ENCODE peak calls at places on chromosomes 6 and 20, in eight cellular contexts. T is EL, Q is M059J, V is endodermal cell, X is substantia nigra, D is left lung, G is HFFc6, J is brain microvascular endothelial cell. M is an unnamed sample.

GRCh38 chr20:56345911-56346310 is 12.9 kb upstream of the FAM210B start:
- DNase-seq in T (no peak), Q (no peak), V (no peak), X (no peak), D (no peak), G (no peak), J (no peak), M (no peak)

GRCh38 chr20:40435146-40435545 is 253.9 kb downstream of the MAFB start:
- DNase-seq in T (no peak), Q (no peak), V (no peak), X (no peak), D (no peak), G (no peak), J (no peak), M (no peak)

GRCh38 chr6:300026-300425 is 7.7 kb downstream of the DUSP22 start:
- DNase-seq in T (no peak), Q (no peak), V (no peak), X (no peak), D (no peak), G (no peak), J (no peak), M (no peak)

GRCh38 chr6:111692327-111693164 is 86.9 kb upstream of the TRAF3IP2 start:
- DNase-seq in T (no peak), Q (no peak), V (peak), X (no peak), D (peak), G (no peak), J (no peak), M (no peak)

GRCh38 chr6:112883095-112883494 is 536.0 kb downstream of the RFPL4B start:
- DNase-seq in T (no peak), Q (peak), V (no peak), X (no peak), D (no peak), G (peak), J (no peak), M (no peak)

GRCh38 chr20:5364997-5365597 is 48.3 kb upstream of the PROKR2 start:
- DNase-seq in T (peak), Q (peak), V (no peak), X (no peak), D (no peak), G (peak), J (peak), M (no peak)

GRCh38 chr6:139530551-139530950 is 156.1 kb upstream of the CITED2 start:
- DNase-seq in T (no peak), Q (peak), V (no peak), X (no peak), D (no peak), G (no peak), J (no peak), M (no peak)

GRCh38 chr6:124356276-124356810 is 552.7 kb downstream of the NKAIN2 start:
- DNase-seq in T (no peak), Q (no peak), V (no peak), X (no peak), D (no peak), G (no peak), J (no peak), M (no peak)

GRCh38 chr20:50392138-50392866 is 117.9 kb upstream of the PTPN1 start:
- DNase-seq in T (no peak), Q (peak), V (no peak), X (no peak), D (no peak), G (no peak), J (no peak), M (no peak)

GRCh38 chr6:65075705-65076104 is 631.3 kb downstream of the EYS start:
- DNase-seq in T (no peak), Q (no peak), V (no peak), X (no peak), D (no peak), G (no peak), J (no peak), M (no peak)

GRCh38 chr20:37521091-37521771 is at the start of gene NNAT:
- DNase-seq in T (no peak), Q (no peak), V (no peak), X (no peak), D (no peak), G (no peak), J (no peak), M (peak)

GRCh38 chr6:152380351-152380767 is 256.8 kb downstream of the SYNE1 start:
- DNase-seq in T (peak), Q (peak), V (no peak), X (no peak), D (no peak), G (peak), J (peak), M (no peak)

GRCh38 chr6:160337301-160337700 is 10.9 kb upstream of the SLC22A3 start:
- DNase-seq in T (peak), Q (peak), V (no peak), X (no peak), D (no peak), G (no peak), J (peak), M (no peak)

GRCh38 chr6:133062077-133062476 is 179.1 kb upstream of the EYA4 start:
- DNase-seq in T (no peak), Q (peak), V (no peak), X (no peak), D (no peak), G (no peak), J (peak), M (no peak)

GRCh38 chr6:115717062-115717461 is 343.6 kb downstream of the FRK start:
- DNase-seq in T (no peak), Q (no peak), V (no peak), X (no peak), D (no peak), G (no peak), J (no peak), M (no peak)

GRCh38 chr20:19885981-19886665 is 128.1 kb downstream of the RIN2 start:
- DNase-seq in T (peak), Q (peak), V (peak), X (peak), D (no peak), G (peak), J (peak), M (peak)

GRCh38 chr20:45860573-45861011 is 3.2 kb downstream of the ZSWIM3 start:
- DNase-seq in T (no peak), Q (peak), V (no peak), X (no peak), D (no peak), G (no peak), J (no peak), M (no peak)

GRCh38 chr6:30845183-30845582 is 39.1 kb upstream of the DDR1 start:
- DNase-seq in T (no peak), Q (no peak), V (peak), X (no peak), D (no peak), G (no peak), J (no peak), M (peak)

M was measured in WTC11.